ENCODE peak calls at places on chromosomes 2 and 18, in seven cellular contexts. One of them, this sample, is unnamed. For H3K9me3, the result is how much of the 10 kb centered on the place peaks cover.

GRCh38 chr18:74468547-74469014 is 11.5 kb upstream of the DIPK1C start:
- DNase-seq in tibial nerve: no peak
- DNase-seq in gastrocnemius medialis: no peak
- DNase-seq in neural progenitor cell: no peak
- DNase-seq in psoas muscle: no peak
- DNase-seq in ovary: no peak
- DNase-seq in sigmoid colon: no peak
- DNase-seq in this sample: no peak

GRCh38 chr2:26757873-26758789 is 6.0 kb upstream of the SLC35F6 start:
- DNase-seq in tibial nerve: no peak
- DNase-seq in psoas muscle: peak
- DNase-seq in neural progenitor cell: no peak
- DNase-seq in sigmoid colon: no peak
- DNase-seq in ovary: peak
- DNase-seq in gastrocnemius medialis: peak
- DNase-seq in this sample: no peak

GRCh38 chr18:43367895-43368294 is 90.6 kb upstream of the SYT4 start:
- DNase-seq in tibial nerve: no peak
- DNase-seq in sigmoid colon: no peak
- DNase-seq in neural progenitor cell: no peak
- DNase-seq in gastrocnemius medialis: no peak
- DNase-seq in psoas muscle: no peak
- DNase-seq in ovary: no peak
- DNase-seq in this sample: no peak

GRCh38 chr18:22829781-22830180 is 103.3 kb upstream of the RBBP8 start:
- DNase-seq in neural progenitor cell: no peak
- DNase-seq in psoas muscle: no peak
- DNase-seq in sigmoid colon: no peak
- DNase-seq in tibial nerve: no peak
- DNase-seq in ovary: no peak
- DNase-seq in gastrocnemius medialis: no peak
- DNase-seq in this sample: no peak

GRCh38 chr2:45007356-45007755 is 1.9 kb downstream of the SIX2 start:
- DNase-seq in gastrocnemius medialis: no peak
- DNase-seq in sigmoid colon: no peak
- DNase-seq in tibial nerve: no peak
- DNase-seq in psoas muscle: no peak
- DNase-seq in neural progenitor cell: no peak
- DNase-seq in ovary: no peak
- DNase-seq in this sample: no peak

GRCh38 chr2:228533156-228533555 is 351.7 kb upstream of the SPHKAP start:
- DNase-seq in tibial nerve: no peak
- DNase-seq in psoas muscle: no peak
- DNase-seq in ovary: no peak
- DNase-seq in gastrocnemius medialis: no peak
- DNase-seq in sigmoid colon: no peak
- DNase-seq in neural progenitor cell: no peak
- DNase-seq in this sample: no peak

GRCh38 chr2:187544371-187545080 is 9.7 kb downstream of the TFPI start:
- DNase-seq in tibial nerve: no peak
- DNase-seq in psoas muscle: no peak
- DNase-seq in sigmoid colon: no peak
- DNase-seq in ovary: no peak
- DNase-seq in neural progenitor cell: no peak
- DNase-seq in gastrocnemius medialis: no peak
- DNase-seq in this sample: no peak

GRCh38 chr2:237514474-237515130 is 27.6 kb downstream of the MLPH start:
- DNase-seq in neural progenitor cell: no peak
- DNase-seq in gastrocnemius medialis: no peak
- DNase-seq in psoas muscle: no peak
- DNase-seq in tibial nerve: no peak
- DNase-seq in ovary: no peak
- DNase-seq in sigmoid colon: no peak
- DNase-seq in this sample: no peak

GRCh38 chr18:60157810-60158209 is 214.8 kb downstream of the MC4R start:
- DNase-seq in sigmoid colon: no peak
- DNase-seq in gastrocnemius medialis: no peak
- DNase-seq in ovary: no peak
- DNase-seq in tibial nerve: no peak
- DNase-seq in neural progenitor cell: no peak
- DNase-seq in psoas muscle: no peak
- DNase-seq in this sample: no peak

GRCh38 chr2:43343573-43344304 is 117.3 kb upstream of the ZFP36L2 start:
- DNase-seq in neural progenitor cell: no peak
- DNase-seq in tibial nerve: peak
- DNase-seq in ovary: peak
- DNase-seq in psoas muscle: peak
- DNase-seq in gastrocnemius medialis: peak
- DNase-seq in sigmoid colon: peak
- DNase-seq in this sample: no peak

GRCh38 chr2:215825709-215826108 is 187.6 kb downstream of the MREG start:
- DNase-seq in gastrocnemius medialis: no peak
- DNase-seq in sigmoid colon: no peak
- DNase-seq in tibial nerve: no peak
- DNase-seq in neural progenitor cell: no peak
- DNase-seq in psoas muscle: no peak
- DNase-seq in ovary: no peak
- DNase-seq in this sample: no peak

GRCh38 chr2:165674780-165675179 is 119.3 kb downstream of the GALNT3 start:
- DNase-seq in sigmoid colon: no peak
- DNase-seq in tibial nerve: no peak
- DNase-seq in neural progenitor cell: no peak
- DNase-seq in ovary: no peak
- DNase-seq in psoas muscle: no peak
- DNase-seq in gastrocnemius medialis: no peak
- DNase-seq in this sample: no peak

GRCh38 chr18:74994502-74995403 is 214.2 kb downstream of the PTGR3 start:
- DNase-seq in ovary: no peak
- DNase-seq in gastrocnemius medialis: no peak
- DNase-seq in tibial nerve: no peak
- DNase-seq in psoas muscle: no peak
- DNase-seq in neural progenitor cell: no peak
- DNase-seq in sigmoid colon: no peak
- DNase-seq in this sample: no peak

GRCh38 chr2:64108842-64109241 is 35.4 kb downstream of the PELI1 start:
- DNase-seq in neural progenitor cell: no peak
- DNase-seq in ovary: no peak
- DNase-seq in tibial nerve: no peak
- DNase-seq in sigmoid colon: peak
- DNase-seq in gastrocnemius medialis: no peak
- DNase-seq in psoas muscle: no peak
- DNase-seq in this sample: no peak

GRCh38 chr2:64106481-64106880 is 37.7 kb downstream of the PELI1 start:
- DNase-seq in gastrocnemius medialis: no peak
- DNase-seq in ovary: no peak
- DNase-seq in neural progenitor cell: no peak
- DNase-seq in psoas muscle: no peak
- DNase-seq in tibial nerve: no peak
- DNase-seq in sigmoid colon: no peak
- DNase-seq in this sample: no peak

GRCh38 chr2:64101141-64101591 is 43.1 kb downstream of the PELI1 start:
- DNase-seq in gastrocnemius medialis: no peak
- DNase-seq in ovary: no peak
- DNase-seq in psoas muscle: no peak
- DNase-seq in sigmoid colon: no peak
- DNase-seq in neural progenitor cell: no peak
- DNase-seq in tibial nerve: no peak
- DNase-seq in this sample: no peak

GRCh38 chr2:64104944-64105343 is 39.3 kb downstream of the PELI1 start:
- DNase-seq in tibial nerve: no peak
- DNase-seq in psoas muscle: no peak
- DNase-seq in ovary: no peak
- DNase-seq in sigmoid colon: no peak
- DNase-seq in gastrocnemius medialis: no peak
- DNase-seq in neural progenitor cell: no peak
- DNase-seq in this sample: no peak

DNA sequence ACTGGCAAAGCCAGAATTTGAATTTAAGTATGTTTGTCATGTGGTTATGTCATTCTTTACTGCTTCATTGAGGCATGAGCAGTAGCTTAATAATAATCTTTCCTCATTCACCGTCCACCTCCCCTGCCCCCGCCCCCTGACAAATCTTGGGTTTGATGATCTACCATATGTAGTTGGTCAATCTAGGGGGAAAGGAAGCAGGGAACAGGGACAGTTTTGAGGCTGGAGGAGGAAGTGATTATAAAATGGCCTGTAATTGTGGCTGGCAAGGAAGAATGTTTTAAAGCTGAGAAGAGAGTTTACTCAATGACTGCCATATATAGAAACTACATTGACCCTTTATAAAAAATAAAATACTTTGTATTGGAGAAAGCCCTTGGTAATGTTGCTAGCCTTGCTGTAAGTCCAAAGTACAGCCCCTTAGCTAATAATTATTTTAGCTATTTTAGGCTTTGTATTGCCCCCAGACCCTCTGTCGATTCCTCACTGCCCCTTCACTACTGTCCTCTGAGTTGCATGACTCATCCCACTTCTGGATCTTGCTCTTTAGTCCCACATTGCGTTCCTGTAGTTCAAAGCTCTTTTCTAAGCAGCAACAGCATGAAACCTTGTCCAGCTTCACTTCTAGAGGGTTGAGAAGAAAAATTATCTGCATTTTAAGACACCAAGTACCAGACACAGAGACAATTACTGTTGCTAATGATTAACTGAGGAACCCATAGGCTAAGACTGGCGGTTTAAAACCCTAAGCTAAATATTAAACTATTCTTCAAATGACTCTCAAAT is 38.4 kb downstream of the PELI1 start:
- DNase-seq in psoas muscle: no peak
- DNase-seq in tibial nerve: no peak
- DNase-seq in ovary: no peak
- DNase-seq in sigmoid colon: no peak
- DNase-seq in gastrocnemius medialis: no peak
- DNase-seq in neural progenitor cell: no peak
- DNase-seq in this sample: no peak
- H3K27ac ChIP-seq in psoas muscle: no peak
- H3K27ac ChIP-seq in tibial nerve: no peak
- H3K27ac ChIP-seq in ovary: no peak
- H3K27ac ChIP-seq in sigmoid colon: peak
- H3K27ac ChIP-seq in gastrocnemius medialis: no peak
- H3K27ac ChIP-seq in neural progenitor cell: no peak
- H3K27ac ChIP-seq in this sample: no peak

GRCh38 chr2:89763581-89764485 is 1072.4 kb downstream of the RPIA start:
- DNase-seq in neural progenitor cell: no peak
- DNase-seq in tibial nerve: peak
- DNase-seq in psoas muscle: peak
- DNase-seq in ovary: peak
- DNase-seq in gastrocnemius medialis: no peak
- DNase-seq in sigmoid colon: peak
- DNase-seq in this sample: no peak

GRCh38 chr2:89767581-89768435 is 1076.3 kb downstream of the RPIA start:
- DNase-seq in sigmoid colon: peak
- DNase-seq in neural progenitor cell: no peak
- DNase-seq in tibial nerve: peak
- DNase-seq in ovary: no peak
- DNase-seq in gastrocnemius medialis: no peak
- DNase-seq in psoas muscle: no peak
- DNase-seq in this sample: no peak

DNA sequence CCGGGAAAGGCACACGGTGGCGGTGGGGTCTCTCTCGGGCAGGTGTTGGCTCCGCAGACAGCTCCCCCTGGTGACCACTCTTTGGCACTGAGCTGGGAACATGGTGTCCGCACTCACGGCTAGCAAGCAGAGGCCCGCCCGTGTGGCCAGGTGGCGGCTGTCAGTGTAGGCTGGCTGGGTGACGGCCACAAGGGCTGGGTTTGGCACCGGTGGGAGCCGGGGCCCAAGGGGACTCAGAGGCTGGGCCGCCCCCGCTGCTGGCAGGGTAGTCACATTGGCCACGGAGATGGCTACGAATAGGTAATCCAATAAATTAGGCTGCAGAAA is 1071.7 kb downstream of the RPIA start:
- DNase-seq in neural progenitor cell: no peak
- DNase-seq in sigmoid colon: peak
- DNase-seq in ovary: peak
- DNase-seq in psoas muscle: peak
- DNase-seq in tibial nerve: no peak
- DNase-seq in gastrocnemius medialis: no peak
- DNase-seq in this sample: no peak
- H3K9me3 ChIP-seq in neural progenitor cell: half or more
- H3K9me3 ChIP-seq in sigmoid colon: under half
- H3K9me3 ChIP-seq in ovary: under half
- H3K9me3 ChIP-seq in psoas muscle: under half
- H3K9me3 ChIP-seq in tibial nerve: under half
- H3K9me3 ChIP-seq in gastrocnemius medialis: under half
- H3K9me3 ChIP-seq in this sample: under half

GRCh38 chr2:238900511-238900910 is 52.6 kb downstream of the TWIST2 start:
- DNase-seq in psoas muscle: no peak
- DNase-seq in neural progenitor cell: peak
- DNase-seq in sigmoid colon: no peak
- DNase-seq in tibial nerve: no peak
- DNase-seq in gastrocnemius medialis: no peak
- DNase-seq in ovary: peak
- DNase-seq in this sample: no peak

GRCh38 chr2:238903141-238903540 is 55.3 kb downstream of the TWIST2 start:
- DNase-seq in psoas muscle: no peak
- DNase-seq in sigmoid colon: no peak
- DNase-seq in ovary: no peak
- DNase-seq in gastrocnemius medialis: no peak
- DNase-seq in neural progenitor cell: no peak
- DNase-seq in tibial nerve: no peak
- DNase-seq in this sample: no peak

GRCh38 chr2:238904177-238904576 is 56.3 kb downstream of the TWIST2 start:
- DNase-seq in psoas muscle: no peak
- DNase-seq in neural progenitor cell: no peak
- DNase-seq in gastrocnemius medialis: no peak
- DNase-seq in ovary: no peak
- DNase-seq in tibial nerve: no peak
- DNase-seq in sigmoid colon: no peak
- DNase-seq in this sample: no peak

GRCh38 chr2:238901461-238902057 is 53.7 kb downstream of the TWIST2 start:
- DNase-seq in tibial nerve: no peak
- DNase-seq in gastrocnemius medialis: no peak
- DNase-seq in sigmoid colon: no peak
- DNase-seq in ovary: peak
- DNase-seq in neural progenitor cell: no peak
- DNase-seq in psoas muscle: no peak
- DNase-seq in this sample: no peak

DNA sequence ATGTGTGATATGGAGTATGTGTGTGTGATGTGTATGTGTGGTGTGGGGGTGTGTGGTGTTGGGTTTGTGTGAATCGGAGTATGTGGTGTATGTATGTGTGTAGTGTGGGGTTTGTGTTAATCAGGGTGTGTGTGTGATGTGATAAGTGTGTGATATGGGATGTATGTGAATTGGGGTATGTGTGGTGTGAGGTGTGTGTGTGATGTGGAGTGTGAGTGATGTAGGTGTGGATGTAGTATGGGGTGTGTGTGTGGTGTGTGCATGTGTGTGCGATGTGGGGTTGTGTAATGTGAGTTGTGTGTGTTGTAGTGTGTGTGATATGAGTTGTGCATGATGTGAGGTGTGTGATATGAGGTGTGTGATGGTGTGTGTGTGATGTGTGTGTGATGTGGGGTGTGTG is 54.4 kb downstream of the TWIST2 start:
- DNase-seq in gastrocnemius medialis: no peak
- DNase-seq in neural progenitor cell: no peak
- DNase-seq in sigmoid colon: no peak
- DNase-seq in psoas muscle: no peak
- DNase-seq in tibial nerve: no peak
- DNase-seq in ovary: no peak
- DNase-seq in this sample: no peak
- H3K27ac ChIP-seq in gastrocnemius medialis: no peak
- H3K27ac ChIP-seq in neural progenitor cell: no peak
- H3K27ac ChIP-seq in sigmoid colon: no peak
- H3K27ac ChIP-seq in psoas muscle: no peak
- H3K27ac ChIP-seq in tibial nerve: no peak
- H3K27ac ChIP-seq in ovary: no peak
- H3K27ac ChIP-seq in this sample: no peak

GRCh38 chr2:201538025-201538424 is 86.5 kb downstream of the STRADB start:
- DNase-seq in ovary: no peak
- DNase-seq in psoas muscle: no peak
- DNase-seq in tibial nerve: no peak
- DNase-seq in neural progenitor cell: no peak
- DNase-seq in gastrocnemius medialis: no peak
- DNase-seq in sigmoid colon: no peak
- DNase-seq in this sample: no peak
- H3K9me3 ChIP-seq in ovary: under half
- H3K9me3 ChIP-seq in psoas muscle: under half
- H3K9me3 ChIP-seq in tibial nerve: under half
- H3K9me3 ChIP-seq in neural progenitor cell: under half
- H3K9me3 ChIP-seq in gastrocnemius medialis: under half
- H3K9me3 ChIP-seq in sigmoid colon: under half
- H3K9me3 ChIP-seq in this sample: under half